ENCODE peak calls at places on chromosome 18, in six cellular contexts. One of them, this sample, is unnamed.

GRCh38 chr18:4869101-4869500 is 328.0 kb downstream of the AKAIN1 start:
- DNase-seq in A549: no peak
- DNase-seq in endodermal cell: no peak
- DNase-seq in neural progenitor cell: no peak
- DNase-seq in tibial artery: no peak
- DNase-seq in choroid plexus epithelial cell: no peak
- DNase-seq in this sample: no peak

GRCh38 chr18:60047556-60047955 is 147.8 kb downstream of the PMAIP1 start:
- DNase-seq in endodermal cell: no peak
- DNase-seq in A549: no peak
- DNase-seq in tibial artery: no peak
- DNase-seq in neural progenitor cell: no peak
- DNase-seq in choroid plexus epithelial cell: no peak
- DNase-seq in this sample: peak

GRCh38 chr18:2985628-2986027 is 27.3 kb downstream of the LPIN2 start:
- DNase-seq in neural progenitor cell: no peak
- DNase-seq in tibial artery: no peak
- DNase-seq in choroid plexus epithelial cell: peak
- DNase-seq in A549: peak
- DNase-seq in endodermal cell: no peak
- DNase-seq in this sample: no peak

GRCh38 chr18:60649107-60649506 is 276.5 kb upstream of the MC4R start:
- DNase-seq in neural progenitor cell: no peak
- DNase-seq in A549: no peak
- DNase-seq in tibial artery: no peak
- DNase-seq in endodermal cell: no peak
- DNase-seq in choroid plexus epithelial cell: no peak
- DNase-seq in this sample: no peak

GRCh38 chr18:62449490-62450104 is 73.2 kb upstream of the ZCCHC2 start:
- DNase-seq in tibial artery: no peak
- DNase-seq in A549: no peak
- DNase-seq in neural progenitor cell: no peak
- DNase-seq in choroid plexus epithelial cell: no peak
- DNase-seq in endodermal cell: no peak
- DNase-seq in this sample: no peak

GRCh38 chr18:2448565-2449151 is 122.6 kb downstream of the METTL4 start:
- DNase-seq in choroid plexus epithelial cell: peak
- DNase-seq in neural progenitor cell: no peak
- DNase-seq in endodermal cell: no peak
- DNase-seq in A549: no peak
- DNase-seq in tibial artery: no peak
- DNase-seq in this sample: no peak

GRCh38 chr18:50356036-50356945 is 18.6 kb upstream of the SKA1 start:
- DNase-seq in endodermal cell: peak
- DNase-seq in A549: no peak
- DNase-seq in neural progenitor cell: no peak
- DNase-seq in choroid plexus epithelial cell: peak
- DNase-seq in tibial artery: no peak
- DNase-seq in this sample: peak

GRCh38 chr18:13252696-13253410 is 34.3 kb downstream of the LDLRAD4 start:
- DNase-seq in tibial artery: peak
- DNase-seq in neural progenitor cell: no peak
- DNase-seq in choroid plexus epithelial cell: no peak
- DNase-seq in A549: no peak
- DNase-seq in endodermal cell: peak
- DNase-seq in this sample: no peak

GRCh38 chr18:7870855-7871254 is 303.7 kb downstream of the PTPRM start:
- DNase-seq in endodermal cell: no peak
- DNase-seq in choroid plexus epithelial cell: peak
- DNase-seq in A549: peak
- DNase-seq in neural progenitor cell: no peak
- DNase-seq in tibial artery: no peak
- DNase-seq in this sample: peak

GRCh38 chr18:5646739-5647138 is 102.9 kb upstream of the EPB41L3 start:
- DNase-seq in A549: no peak
- DNase-seq in tibial artery: no peak
- DNase-seq in choroid plexus epithelial cell: no peak
- DNase-seq in endodermal cell: no peak
- DNase-seq in neural progenitor cell: no peak
- DNase-seq in this sample: no peak

GRCh38 chr18:79532690-79533058 is 136.9 kb downstream of the NFATC1 start:
- DNase-seq in endodermal cell: no peak
- DNase-seq in choroid plexus epithelial cell: no peak
- DNase-seq in neural progenitor cell: no peak
- DNase-seq in A549: no peak
- DNase-seq in tibial artery: no peak
- DNase-seq in this sample: no peak

GRCh38 chr18:72768681-72769229 is 99.0 kb downstream of the NETO1 start:
- DNase-seq in tibial artery: no peak
- DNase-seq in neural progenitor cell: peak
- DNase-seq in endodermal cell: peak
- DNase-seq in A549: no peak
- DNase-seq in choroid plexus epithelial cell: no peak
- DNase-seq in this sample: no peak
- TF ChIP-seq CTCF in tibial artery: no peak
- TF ChIP-seq CTCF in neural progenitor cell: peak
- TF ChIP-seq CTCF in endodermal cell: peak
- TF ChIP-seq CTCF in A549: no peak
- TF ChIP-seq CTCF in choroid plexus epithelial cell: no peak
- TF ChIP-seq CTCF in this sample: no peak

DNA sequence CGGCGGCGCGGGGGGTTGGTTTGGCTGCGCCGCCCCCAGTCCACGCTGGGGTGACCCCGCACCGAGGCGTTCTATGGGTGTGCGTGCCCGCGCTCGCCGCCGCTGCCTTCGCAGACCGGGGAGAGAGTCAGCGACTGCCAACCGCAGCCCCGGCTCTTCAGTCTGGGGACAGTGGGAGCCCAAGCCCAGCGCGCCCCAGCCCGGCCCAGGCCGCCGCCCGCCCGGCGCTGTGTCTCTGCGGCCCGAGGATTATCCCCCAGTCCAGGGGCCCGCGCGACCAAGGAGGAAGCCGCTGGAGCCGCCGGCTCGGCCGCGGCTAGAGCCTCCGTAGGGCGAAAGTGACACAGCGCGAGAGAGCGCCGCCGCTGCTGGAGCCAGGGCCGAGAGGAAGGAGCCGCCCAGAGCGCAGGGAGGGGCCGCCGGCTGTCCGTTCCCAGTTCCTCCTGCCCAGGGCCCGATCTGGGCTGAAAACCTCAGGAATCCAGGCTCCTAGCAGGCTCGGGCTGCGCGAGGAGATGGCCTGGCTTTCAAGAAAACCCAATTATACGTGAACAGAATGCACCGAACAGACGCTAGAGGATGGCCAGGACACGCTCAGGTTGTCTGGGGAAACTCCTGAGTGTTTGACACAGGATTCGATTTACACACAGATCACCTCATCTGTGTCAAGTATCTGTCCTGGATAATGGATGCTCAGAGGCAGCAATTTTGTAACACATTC is 2.4 kb downstream of the CTIF start:
- DNase-seq in neural progenitor cell: peak
- DNase-seq in A549: peak
- DNase-seq in tibial artery: peak
- DNase-seq in choroid plexus epithelial cell: peak
- DNase-seq in endodermal cell: peak
- DNase-seq in this sample: peak
- H3K4me3 ChIP-seq in neural progenitor cell: peak
- H3K4me3 ChIP-seq in A549: peak
- H3K4me3 ChIP-seq in tibial artery: peak
- H3K4me3 ChIP-seq in choroid plexus epithelial cell: peak
- H3K4me3 ChIP-seq in endodermal cell: peak
- H3K4me3 ChIP-seq in this sample: peak

GRCh38 chr18:23095463-23095862 is 39.8 kb upstream of the CABLES1 start:
- DNase-seq in tibial artery: no peak
- DNase-seq in choroid plexus epithelial cell: no peak
- DNase-seq in A549: no peak
- DNase-seq in neural progenitor cell: no peak
- DNase-seq in endodermal cell: no peak
- DNase-seq in this sample: no peak
- TF ChIP-seq CTCF in tibial artery: no peak
- TF ChIP-seq CTCF in choroid plexus epithelial cell: peak
- TF ChIP-seq CTCF in A549: peak
- TF ChIP-seq CTCF in neural progenitor cell: peak
- TF ChIP-seq CTCF in endodermal cell: peak
- TF ChIP-seq CTCF in this sample: no peak

GRCh38 chr18:11982981-11983380 is 1.7 kb downstream of the IMPA2 start:
- DNase-seq in neural progenitor cell: no peak
- DNase-seq in endodermal cell: no peak
- DNase-seq in choroid plexus epithelial cell: no peak
- DNase-seq in A549: no peak
- DNase-seq in tibial artery: no peak
- DNase-seq in this sample: no peak

GRCh38 chr18:11980148-11980554 is 1.2 kb upstream of the IMPA2 start:
- DNase-seq in tibial artery: peak
- DNase-seq in endodermal cell: no peak
- DNase-seq in choroid plexus epithelial cell: no peak
- DNase-seq in A549: no peak
- DNase-seq in neural progenitor cell: no peak
- DNase-seq in this sample: no peak

GRCh38 chr18:11981383-11981632 is at the start of gene IMPA2:
- DNase-seq in choroid plexus epithelial cell: no peak
- DNase-seq in A549: no peak
- DNase-seq in endodermal cell: no peak
- DNase-seq in neural progenitor cell: no peak
- DNase-seq in tibial artery: no peak
- DNase-seq in this sample: no peak

GRCh38 chr18:11981633-11982366 is 493 bp downstream of the IMPA2 start:
- DNase-seq in endodermal cell: peak
- DNase-seq in A549: no peak
- DNase-seq in choroid plexus epithelial cell: peak
- DNase-seq in neural progenitor cell: peak
- DNase-seq in tibial artery: peak
- DNase-seq in this sample: no peak

GRCh38 chr18:11980555-11981382 is 538 bp upstream of the IMPA2 start:
- DNase-seq in tibial artery: peak
- DNase-seq in endodermal cell: peak
- DNase-seq in neural progenitor cell: peak
- DNase-seq in choroid plexus epithelial cell: peak
- DNase-seq in A549: peak
- DNase-seq in this sample: peak
- H3K4me3 ChIP-seq in tibial artery: peak
- H3K4me3 ChIP-seq in endodermal cell: peak
- H3K4me3 ChIP-seq in neural progenitor cell: peak
- H3K4me3 ChIP-seq in choroid plexus epithelial cell: peak
- H3K4me3 ChIP-seq in A549: peak
- H3K4me3 ChIP-seq in this sample: peak

GRCh38 chr18:66560092-66560491 is 43.8 kb downstream of the CDH19 start:
- DNase-seq in endodermal cell: peak
- DNase-seq in neural progenitor cell: peak
- DNase-seq in A549: peak
- DNase-seq in tibial artery: no peak
- DNase-seq in choroid plexus epithelial cell: peak
- DNase-seq in this sample: peak
- TF ChIP-seq CTCF in endodermal cell: peak
- TF ChIP-seq CTCF in neural progenitor cell: peak
- TF ChIP-seq CTCF in A549: peak
- TF ChIP-seq CTCF in tibial artery: no peak
- TF ChIP-seq CTCF in choroid plexus epithelial cell: peak
- TF ChIP-seq CTCF in this sample: no peak

GRCh38 chr18:809985-810642 is 1.9 kb downstream of the YES1 start:
- DNase-seq in neural progenitor cell: no peak
- DNase-seq in tibial artery: no peak
- DNase-seq in endodermal cell: no peak
- DNase-seq in A549: no peak
- DNase-seq in choroid plexus epithelial cell: peak
- DNase-seq in this sample: no peak
- H3K4me3 ChIP-seq in neural progenitor cell: peak
- H3K4me3 ChIP-seq in tibial artery: no peak
- H3K4me3 ChIP-seq in endodermal cell: peak
- H3K4me3 ChIP-seq in A549: peak
- H3K4me3 ChIP-seq in choroid plexus epithelial cell: peak
- H3K4me3 ChIP-seq in this sample: peak